ENCODE peak calls at places on chromosomes 4 and X, in eight cellular contexts. K, V, I, N, M, A, J and Z are unnamed samples.

GRCh38 chr4:22052076-22052475 is 103.5 kb upstream of the KCNIP4 start:
- DNase-seq in K (no peak), V (no peak), I (no peak), N (no peak), M (no peak), A (no peak), J (no peak), Z (no peak)

GRCh38 chr4:55173580-55173979 is 48.2 kb upstream of the KDR start:
- DNase-seq in K (no peak), V (no peak), I (no peak), N (peak), M (no peak), A (no peak), J (no peak), Z (no peak)

GRCh38 chrX:16845686-16846085 is 24.5 kb downstream of the RBBP7 start:
- DNase-seq in K (no peak), V (no peak), I (no peak), N (no peak), M (no peak), A (no peak), J (no peak), Z (no peak)

GRCh38 chr4:40934671-40935070 is 184.9 kb downstream of the NSUN7 start:
- DNase-seq in K (no peak), V (no peak), I (no peak), N (no peak), M (no peak), A (no peak), J (no peak), Z (no peak)

GRCh38 chr4:93810340-93810992 is 18.1 kb upstream of the ATOH1 start:
- DNase-seq in K (peak), V (no peak), I (no peak), N (no peak), M (no peak), A (peak), J (no peak), Z (no peak)

GRCh38 chr4:179307297-179308136 is 1865.3 kb upstream of the AGA start:
- DNase-seq in K (no peak), V (peak), I (peak), N (peak), M (no peak), A (peak), J (peak), Z (no peak)

GRCh38 chr4:73762409-73762808 is 22.0 kb downstream of the CXCL8 start:
- DNase-seq in K (no peak), V (no peak), I (no peak), N (no peak), M (no peak), A (no peak), J (no peak), Z (no peak)

GRCh38 chrX:56797966-56798711 is 69.1 kb downstream of the NBDY start:
- DNase-seq in K (no peak), V (no peak), I (peak), N (peak), M (no peak), A (no peak), J (no peak), Z (no peak)

GRCh38 chr4:72931346-72931745 is 138.2 kb downstream of the COX18 start:
- DNase-seq in K (no peak), V (no peak), I (no peak), N (no peak), M (no peak), A (no peak), J (no peak), Z (no peak)

GRCh38 chr4:122842984-122843531 is 16.4 kb downstream of the FGF2 start:
- DNase-seq in K (no peak), V (no peak), I (no peak), N (no peak), M (no peak), A (no peak), J (no peak), Z (no peak)

GRCh38 chr4:186693159-186693815 is 30.4 kb downstream of the FAT1 start:
- DNase-seq in K (peak), V (no peak), I (no peak), N (no peak), M (no peak), A (peak), J (no peak), Z (no peak)

GRCh38 chr4:139794158-139794954 is 128.7 kb downstream of the MGST2 start:
- DNase-seq in K (no peak), V (no peak), I (no peak), N (peak), M (no peak), A (no peak), J (no peak), Z (no peak)

GRCh38 chr4:126954537-126955291 is 678.0 kb upstream of the INTU start:
- DNase-seq in K (no peak), V (no peak), I (no peak), N (no peak), M (no peak), A (no peak), J (no peak), Z (no peak)

GRCh38 chrX:120140293-120140981 is 18.0 kb upstream of the RHOXF2 start:
- DNase-seq in K (no peak), V (no peak), I (no peak), N (no peak), M (no peak), A (no peak), J (no peak), Z (no peak)

GRCh38 chr4:21645776-21646175 is 302.8 kb downstream of the KCNIP4 start:
- DNase-seq in K (no peak), V (no peak), I (no peak), N (no peak), M (no peak), A (no peak), J (no peak), Z (no peak)

GRCh38 chrX:1103360-1103759 is 109.1 kb downstream of the CRLF2 start:
- DNase-seq in K (no peak), V (no peak), I (no peak), N (no peak), M (no peak), A (no peak), J (no peak), Z (no peak)

GRCh38 chr4:47074836-47075235 is 43.5 kb downstream of the GABRB1 start:
- DNase-seq in K (no peak), V (no peak), I (no peak), N (no peak), M (no peak), A (no peak), J (no peak), Z (no peak)

GRCh38 chrX:45714864-45715263 is 514.2 kb upstream of the DIPK2B start:
- DNase-seq in K (no peak), V (no peak), I (no peak), N (peak), M (no peak), A (no peak), J (no peak), Z (no peak)

GRCh38 chr4:22129454-22130075 is 181.0 kb upstream of the KCNIP4 start:
- DNase-seq in K (no peak), V (no peak), I (no peak), N (peak), M (no peak), A (peak), J (peak), Z (no peak)

GRCh38 chrX:133838761-133839676 is 146.4 kb downstream of the GPC3 start:
- DNase-seq in K (no peak), V (no peak), I (no peak), N (peak), M (peak), A (peak), J (peak), Z (peak)

GRCh38 chr4:10721616-10722015 is 37.0 kb upstream of the CLNK start:
- DNase-seq in K (no peak), V (no peak), I (peak), N (no peak), M (no peak), A (no peak), J (no peak), Z (no peak)